ENCODE peak calls at places on chromosomes 2 and 18, in ten cellular contexts. R, F, O, N, P, L, Q, J, V and H are unnamed samples. For H3K4me1, the result is how much of the 10 kb centered on the place peaks cover.

GRCh38 chr18:7808992-7809391 is 241.9 kb downstream of the PTPRM start:
- DNase-seq in J (no peak), O (no peak), P (no peak), N (no peak), V (no peak), F (no peak), Q (no peak), L (no peak), R (no peak), H (no peak)

GRCh38 chr18:58254873-58255511 is 211.0 kb downstream of the NEDD4L start:
- DNase-seq in N (no peak), Q (no peak), L (no peak), O (no peak), R (no peak), F (peak), V (no peak), P (no peak), J (peak), H (no peak)

GRCh38 chr2:227010433-227010832 is 153.6 kb downstream of the COL4A4 start:
- DNase-seq in J (no peak), N (no peak), F (no peak), P (no peak), R (no peak), L (no peak), O (no peak), V (peak), Q (no peak), H (no peak)

GRCh38 chr2:184769038-184769437 is 170.7 kb downstream of the ZNF804A start:
- DNase-seq in Q (no peak), N (no peak), J (no peak), O (no peak), F (no peak), R (peak), V (no peak), L (no peak), P (no peak), H (no peak)

GRCh38 chr2:88091943-88092342 is 24.3 kb downstream of the SMYD1 start:
- DNase-seq in J (no peak), V (no peak), Q (no peak), O (no peak), P (no peak), L (no peak), N (no peak), F (no peak), R (no peak), H (no peak)

GRCh38 chr2:65199194-65199593 is 28.4 kb upstream of the ACTR2 start:
- DNase-seq in Q (no peak), R (no peak), P (no peak), N (no peak), J (no peak), V (peak), L (no peak), F (no peak), O (no peak), H (no peak)

GRCh38 chr2:148122788-148123187 is 101.9 kb downstream of the MBD5 start:
- DNase-seq in L (no peak), O (no peak), F (no peak), J (no peak), P (no peak), Q (no peak), R (no peak), V (peak), N (no peak), H (no peak)

GRCh38 chr2:64359892-64360657 is 93.9 kb upstream of the LGALSL start:
- DNase-seq in V (peak), Q (peak), J (peak), O (peak), L (peak), P (peak), F (peak), R (no peak), N (peak), H (no peak)

GRCh38 chr2:33511141-33511540 is 34.7 kb downstream of the RASGRP3 start:
- DNase-seq in O (no peak), L (no peak), Q (no peak), N (no peak), P (no peak), J (no peak), R (no peak), F (no peak), V (no peak), H (no peak)

GRCh38 chr2:172120118-172120517 is 17.4 kb upstream of the DLX2 start:
- DNase-seq in N (no peak), J (no peak), P (no peak), V (no peak), Q (no peak), F (no peak), R (no peak), O (no peak), L (no peak), H (no peak)

GRCh38 chr2:9021563-9022211 is 18.2 kb upstream of the MBOAT2 start:
- DNase-seq in V (no peak), L (no peak), R (no peak), O (no peak), Q (no peak), J (no peak), P (no peak), N (no peak), F (no peak), H (no peak)

GRCh38 chr18:58727776-58728500 is 56.7 kb downstream of the MALT1 start:
- DNase-seq in J (peak), F (no peak), R (peak), O (no peak), V (no peak), Q (no peak), P (no peak), L (no peak), N (no peak), H (no peak)

GRCh38 chr2:30686669-30687068 is 120.6 kb downstream of the CAPN13 start:
- DNase-seq in L (no peak), P (no peak), N (no peak), J (no peak), R (no peak), Q (no peak), F (peak), V (no peak), O (no peak), H (no peak)

GRCh38 chr2:58449286-58450010 is 208.3 kb upstream of the FANCL start:
- DNase-seq in Q (no peak), J (no peak), F (no peak), N (no peak), L (no peak), P (no peak), V (no peak), O (no peak), R (peak), H (no peak)

GRCh38 chr2:223930002-223930976 is 14.8 kb downstream of the WDFY1 start:
- DNase-seq in R (no peak), F (peak), O (no peak), Q (peak), V (no peak), P (no peak), N (peak), L (peak), J (peak), H (no peak)

GRCh38 chr2:216984937-216985336 is 125.1 kb upstream of the TNP1 start:
- DNase-seq in Q (peak), P (no peak), V (no peak), R (no peak), N (no peak), O (no peak), F (no peak), L (no peak), J (no peak), H (no peak)

GRCh38 chr2:222655406-222655747 is 515 bp downstream of the FARSB start:
- DNase-seq in F (no peak), P (no peak), L (peak), R (peak), J (no peak), N (no peak), O (no peak), Q (no peak), V (no peak), H (no peak)

GRCh38 chr18:1308686-1309085 is 404.0 kb downstream of the ADCYAP1 start:
- DNase-seq in N (no peak), R (no peak), P (no peak), F (no peak), O (no peak), Q (no peak), V (no peak), J (no peak), L (no peak), H (no peak)

GRCh38 chr2:46275995-46276394 is 21.2 kb upstream of the EPAS1 start:
- DNase-seq in L (no peak), P (no peak), J (peak), N (peak), F (peak), R (peak), O (peak), V (no peak), Q (peak), H (no peak)

GRCh38 chr2:156538083-156538504 is 101.9 kb downstream of the GPD2 start:
- DNase-seq in L (no peak), N (no peak), F (no peak), V (no peak), R (peak), J (no peak), P (no peak), O (no peak), Q (no peak), H (no peak)

GRCh38 chr2:240599141-240599583 is 12.6 kb downstream of the CAPN10 start:
- DNase-seq in R (no peak), J (peak), F (peak), O (no peak), P (peak), L (no peak), N (no peak), V (no peak), Q (no peak), H (no peak)

GRCh38 chr2:69933839-69934613 is 19.1 kb downstream of the MXD1 start:
- DNase-seq in J (no peak), V (peak), O (no peak), R (no peak), Q (peak), N (peak), F (no peak), L (peak), P (no peak), H (no peak)

GRCh38 chr18:43265465-43265864 is 11.8 kb downstream of the SYT4 start:
- DNase-seq in R (no peak), J (no peak), O (no peak), V (no peak), P (no peak), F (no peak), Q (no peak), N (no peak), L (no peak), H (no peak)

GRCh38 chr2:68936889-68937288 is 15.8 kb downstream of the GKN2 start:
- DNase-seq in V (peak), O (no peak), P (no peak), F (no peak), R (peak), L (no peak), Q (no peak), N (no peak), J (no peak), H (no peak)

GRCh38 chr2:17915811-17916523 is 37.5 kb downstream of the KCNS3 start:
- DNase-seq in F (no peak), P (no peak), L (no peak), R (no peak), V (no peak), Q (no peak), O (no peak), J (no peak), N (no peak), H (no peak)

GRCh38 chr2:136439277-136439676 is 321.3 kb upstream of the CXCR4 start:
- DNase-seq in F (no peak), P (no peak), V (no peak), R (no peak), O (no peak), N (no peak), J (no peak), Q (no peak), L (no peak), H (no peak)

GRCh38 chr2:166361351-166362153 is 14.2 kb downstream of the SCN9A start:
- DNase-seq in O (no peak), L (peak), V (no peak), F (no peak), Q (no peak), P (no peak), R (peak), N (no peak), J (no peak), H (no peak)

GRCh38 chr2:235045336-235045972 is 93.6 kb downstream of the SH3BP4 start:
- DNase-seq in O (no peak), P (no peak), V (no peak), R (no peak), N (no peak), J (no peak), Q (no peak), L (no peak), F (no peak), H (no peak)

GRCh38 chr18:25349926-25350560 is 1.9 kb downstream of the ZNF521 start:
- DNase-seq in Q (peak), N (peak), L (no peak), R (no peak), F (peak), O (peak), P (no peak), V (no peak), J (no peak), H (no peak)

GRCh38 chr18:21897811-21898210 is 157.2 kb downstream of the MIB1 start:
- DNase-seq in F (no peak), J (no peak), P (no peak), R (peak), O (peak), L (peak), N (peak), V (peak), Q (peak), H (no peak)

GRCh38 chr2:203586696-203587095 is 51.6 kb upstream of the RAPH1 start:
- DNase-seq in R (no peak), N (no peak), L (peak), V (peak), P (no peak), Q (no peak), O (no peak), F (no peak), J (no peak), H (no peak)

GRCh38 chr18:24538421-24539264 is 78.2 kb downstream of the HRH4 start:
- DNase-seq in O (no peak), P (no peak), F (no peak), Q (no peak), V (no peak), J (no peak), R (no peak), N (no peak), L (no peak), H (no peak)

GRCh38 chr2:236661064-236661761 is 91.6 kb downstream of the ACKR3 start:
- DNase-seq in L (peak), P (no peak), V (peak), O (no peak), Q (no peak), F (no peak), R (no peak), J (peak), N (no peak), H (no peak)

GRCh38 chr2:66875941-66876462 is 441.1 kb downstream of the MEIS1 start:
- DNase-seq in N (no peak), P (no peak), R (peak), L (no peak), Q (no peak), J (no peak), F (no peak), V (no peak), O (no peak), H (no peak)

GRCh38 chr2:208253518-208254117 is 1.3 kb downstream of the IDH1 start:
- DNase-seq in F (no peak), Q (no peak), V (no peak), J (no peak), L (no peak), N (no peak), R (no peak), P (no peak), O (no peak), H (no peak)

GRCh38 chr2:232505805-232506360 is 14.3 kb upstream of the PRSS56 start:
- DNase-seq in R (no peak), P (no peak), O (no peak), Q (no peak), L (no peak), J (no peak), N (no peak), V (no peak), F (no peak), H (no peak)
- H3K27ac ChIP-seq in R (no peak), P (no peak), O (no peak), Q (peak), L (no peak), J (no peak), N (no peak), V (no peak), F (no peak), H (no peak)

GRCh38 chr2:231203087-231203486 is 4.7 kb downstream of the ARMC9 start:
- DNase-seq in O (no peak), P (no peak), J (no peak), N (no peak), Q (no peak), R (no peak), L (no peak), F (peak), V (no peak), H (no peak)

GRCh38 chr2:231211461-231211860 is 13.0 kb downstream of the ARMC9 start:
- DNase-seq in J (no peak), V (no peak), R (no peak), N (no peak), P (no peak), O (no peak), Q (no peak), L (no peak), F (no peak), H (no peak)

GRCh38 chr2:231204146-231204545 is 5.7 kb downstream of the ARMC9 start:
- DNase-seq in J (no peak), N (no peak), V (no peak), O (no peak), Q (no peak), R (no peak), P (no peak), L (no peak), F (peak), H (no peak)

GRCh38 chr2:231204581-231204980 is 6.2 kb downstream of the ARMC9 start:
- DNase-seq in V (no peak), P (no peak), N (no peak), R (no peak), O (no peak), J (no peak), L (no peak), F (peak), Q (no peak), H (no peak)

DNA sequence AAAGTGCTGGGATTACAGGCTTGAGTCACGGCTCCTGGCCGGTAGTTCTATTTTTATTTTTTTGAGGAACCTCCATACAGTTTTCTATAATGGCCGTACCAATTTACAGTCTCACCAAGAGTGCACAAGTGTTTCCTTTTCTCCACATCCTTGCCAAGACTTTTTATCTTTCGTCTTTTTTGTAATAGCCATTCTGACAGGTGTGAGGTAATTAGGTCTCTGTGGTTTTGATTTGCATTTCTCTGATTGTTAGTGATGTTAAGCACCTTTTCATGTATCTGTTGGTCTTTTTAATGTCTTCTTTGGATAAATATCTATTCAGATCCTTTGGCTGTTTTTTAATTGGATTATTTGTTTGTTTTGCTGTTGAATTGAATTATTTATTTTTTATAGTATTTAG is 9.3 kb downstream of the ARMC9 start:
- DNase-seq in P (no peak), L (no peak), O (no peak), N (no peak), F (no peak), R (no peak), J (no peak), V (no peak), Q (no peak), H (no peak)
- H3K4me1 ChIP-seq in P (under half), L (under half), O (under half), N (under half), F (under half), R (under half), J (under half), V (under half), Q (under half), H (under half)

GRCh38 chr2:29459445-29460179 is 344.4 kb downstream of the CLIP4 start:
- DNase-seq in J (no peak), O (no peak), V (peak), Q (no peak), F (no peak), P (no peak), R (no peak), L (no peak), N (no peak), H (no peak)

GRCh38 chr2:29463181-29463900 is 348.1 kb downstream of the CLIP4 start:
- DNase-seq in F (no peak), P (no peak), Q (no peak), V (peak), O (no peak), R (peak), N (no peak), J (no peak), L (no peak), H (no peak)

GRCh38 chr2:29460191-29460590 is 345.0 kb downstream of the CLIP4 start:
- DNase-seq in F (no peak), O (no peak), P (no peak), Q (no peak), V (no peak), J (no peak), L (no peak), N (no peak), R (no peak), H (no peak)

GRCh38 chr2:29456429-29456828 is 341.2 kb downstream of the CLIP4 start:
- DNase-seq in R (no peak), V (no peak), F (no peak), J (no peak), N (no peak), P (no peak), Q (no peak), O (no peak), L (no peak), H (no peak)

GRCh38 chr2:29462293-29462692 is 347.1 kb downstream of the CLIP4 start:
- DNase-seq in F (no peak), V (peak), J (no peak), L (no peak), P (no peak), N (no peak), R (no peak), Q (no peak), O (no peak), H (no peak)
- H3K27ac ChIP-seq in F (no peak), V (no peak), J (no peak), L (no peak), P (no peak), N (no peak), R (no peak), Q (no peak), O (no peak), H (no peak)

GRCh38 chr2:219183151-219183757 is 5.2 kb downstream of the RETREG2 start:
- DNase-seq in N (no peak), F (peak), O (no peak), Q (no peak), R (no peak), L (no peak), J (no peak), P (no peak), V (no peak), H (no peak)
- H3K4me1 ChIP-seq in N (under half), F (under half), O (under half), Q (under half), R (under half), L (under half), J (under half), P (under half), V (under half), H (under half)

GRCh38 chr2:99472327-99472960 is 17.4 kb downstream of the REV1 start:
- DNase-seq in F (no peak), R (no peak), L (no peak), O (no peak), V (no peak), P (no peak), N (no peak), Q (no peak), J (no peak), H (no peak)

GRCh38 chr2:99473496-99474083 is 16.2 kb downstream of the REV1 start:
- DNase-seq in Q (no peak), R (no peak), J (no peak), L (no peak), P (no peak), F (no peak), O (no peak), V (no peak), N (no peak), H (no peak)

GRCh38 chr2:99469394-99469793 is 20.4 kb downstream of the REV1 start:
- DNase-seq in J (no peak), O (no peak), R (no peak), N (no peak), P (no peak), L (no peak), V (no peak), Q (no peak), F (no peak), H (no peak)

GRCh38 chr2:99471635-99472326 is 18.0 kb downstream of the REV1 start:
- DNase-seq in R (no peak), P (no peak), O (no peak), Q (no peak), V (peak), L (no peak), F (no peak), J (no peak), N (no peak), H (no peak)

GRCh38 chr2:99470957-99471356 is 18.9 kb downstream of the REV1 start:
- DNase-seq in Q (no peak), P (no peak), N (no peak), L (no peak), V (no peak), J (no peak), F (no peak), R (no peak), O (no peak), H (no peak)
- H3K27ac ChIP-seq in Q (no peak), P (no peak), N (no peak), L (no peak), V (peak), J (no peak), F (no peak), R (no peak), O (no peak), H (no peak)

GRCh38 chr2:127091148-127091547 is 15.8 kb downstream of the BIN1 start:
- DNase-seq in J (peak), O (no peak), N (no peak), R (no peak), Q (no peak), L (no peak), V (no peak), F (no peak), P (no peak), H (no peak)
- H3K4me1 ChIP-seq in J (half or more), O (under half), N (under half), R (under half), Q (half or more), L (under half), V (under half), F (under half), P (half or more), H (under half)